ENCODE peak calls at places on chromosomes 13 and 19, in four cellular contexts. H, A, N and M are unnamed samples.

GRCh38 chr19:47315125-47315821 is 5.6 kb downstream of the C5AR1 start:
- DNase-seq in H (no peak), A (peak), N (no peak), M (no peak)

GRCh38 chr19:7769171-7769570 is 6.1 kb downstream of the CLEC4M start:
- DNase-seq in H (no peak), A (no peak), N (no peak), M (no peak)

GRCh38 chr13:40438022-40438692 is 228.3 kb downstream of the FOXO1 start:
- DNase-seq in H (no peak), A (no peak), N (no peak), M (no peak)

GRCh38 chr13:114002771-114003321 is 29.0 kb upstream of the C13orf46 start:
- DNase-seq in H (no peak), A (no peak), N (no peak), M (no peak)

GRCh38 chr19:8635422-8635821 is 5.0 kb downstream of the NFILZ start:
- DNase-seq in H (no peak), A (peak), N (no peak), M (no peak)

GRCh38 chr13:95970878-95971277 is 82.3 kb downstream of the UGGT2 start:
- DNase-seq in H (no peak), A (no peak), N (no peak), M (no peak)

GRCh38 chr13:30307194-30307965 is at the start of gene KATNAL1:
- DNase-seq in H (peak), A (peak), N (peak), M (peak)

GRCh38 chr13:27401210-27401609 is 23.2 kb upstream of the GTF3A start:
- DNase-seq in H (no peak), A (no peak), N (no peak), M (no peak)

GRCh38 chr19:34474233-34474989 is 7.1 kb upstream of the WTIP start:
- DNase-seq in H (no peak), A (no peak), N (no peak), M (peak)

GRCh38 chr13:46687810-46688209 is 109.2 kb downstream of the ESD start:
- DNase-seq in H (no peak), A (no peak), N (peak), M (no peak)

GRCh38 chr19:32881766-32882165 is 12.2 kb upstream of the SLC7A9 start:
- DNase-seq in H (peak), A (no peak), N (no peak), M (no peak)